ENCODE peak calls at places on chromosomes 12 and 14, in nine cellular contexts. F is GM23338, J is transverse colon, Q is stomach, C is spleen, K is endothelial cell of umbilical vein, S is SK-N-SH, U is Panc1, T is prostate gland. X is an unnamed sample.

GRCh38 chr14:49106721-49107689 is 479.2 kb downstream of the RPS29 start:
- DNase-seq in F (no peak), J (no peak), Q (no peak), C (no peak), K (no peak), S (no peak), U (no peak), T (no peak), X (no peak)

GRCh38 chr14:101475468-101476257 is 85.6 kb upstream of the DIO3 start:
- DNase-seq in F (no peak), J (no peak), Q (peak; percentile 23), C (peak; percentile 69), K (no peak), S (no peak), U (no peak), T (no peak), X (peak; percentile 41)

GRCh38 chr12:12715459-12716150 is 1.6 kb upstream of the CDKN1B start:
- DNase-seq in F (no peak), J (peak; percentile 62), Q (no peak), C (no peak), K (peak; percentile 73), S (no peak), U (no peak), T (no peak), X (no peak)

GRCh38 chr12:10941916-10942607 is 3.0 kb upstream of the TAS2R14 start:
- DNase-seq in F (peak; percentile 34), J (no peak), Q (no peak), C (peak; percentile 60), K (no peak), S (no peak), U (no peak), T (no peak), X (no peak)

GRCh38 chr12:125861299-125862281 is 796.4 kb downstream of the AACS start:
- DNase-seq in F (peak; percentile 23), J (peak; percentile 7), Q (peak; percentile 42), C (peak; percentile 79), K (no peak), S (peak; percentile 8), U (no peak), T (peak; percentile 5), X (no peak)

GRCh38 chr12:27979145-27979544 is 6.6 kb upstream of the PTHLH start:
- DNase-seq in F (no peak), J (no peak), Q (no peak), C (no peak), K (no peak), S (peak; percentile 44), U (no peak), T (no peak), X (no peak)

GRCh38 chr12:46473634-46474201 is 101.1 kb upstream of the SLC38A2 start:
- DNase-seq in F (no peak), J (peak; percentile 75), Q (peak; percentile 71), C (peak; percentile 74), K (peak; percentile 98), S (peak; percentile 15), U (no peak), T (peak; percentile 76), X (no peak)

GRCh38 chr14:100780646-100781355 is 45.1 kb upstream of the MEG3 start:
- DNase-seq in F (no peak), J (peak; percentile 2), Q (peak; percentile 1), C (peak; percentile 59), K (no peak), S (no peak), U (no peak), T (no peak), X (no peak)

GRCh38 chr12:5377997-5378596 is 53.8 kb upstream of the NTF3 start:
- DNase-seq in F (no peak), J (peak; percentile 69), Q (no peak), C (no peak), K (no peak), S (no peak), U (no peak), T (peak; percentile 82), X (no peak)

GRCh38 chr12:93829073-93829472 is 151.9 kb downstream of the CRADD start:
- DNase-seq in F (no peak), J (no peak), Q (no peak), C (no peak), K (no peak), S (no peak), U (no peak), T (no peak), X (no peak)

GRCh38 chr12:127809236-127809635 is 457.7 kb upstream of the TMEM132C start:
- DNase-seq in F (no peak), J (no peak), Q (no peak), C (no peak), K (no peak), S (no peak), U (no peak), T (no peak), X (no peak)

GRCh38 chr12:103794814-103795213 is 46.2 kb downstream of the NT5DC3 start:
- DNase-seq in F (no peak), J (no peak), Q (no peak), C (no peak), K (no peak), S (no peak), U (no peak), T (no peak), X (no peak)

GRCh38 chr12:51865757-51866270 is 17.3 kb upstream of the FIGNL2 start:
- DNase-seq in F (peak; percentile 80), J (no peak), Q (no peak), C (no peak), K (no peak), S (peak; percentile 60), U (no peak), T (no peak), X (no peak)

GRCh38 chr14:95319312-95320075 is at the start of gene CLMN:
- DNase-seq in F (peak; percentile 73), J (peak; percentile 61), Q (peak; percentile 53), C (peak; percentile 89), K (peak; percentile 25), S (peak; percentile 89), U (no peak), T (peak; percentile 36), X (no peak)

GRCh38 chr12:15453613-15454012 is 131.3 kb downstream of the PTPRO start:
- DNase-seq in F (no peak), J (no peak), Q (no peak), C (no peak), K (no peak), S (no peak), U (no peak), T (no peak), X (no peak)

GRCh38 chr12:13173012-13173441 is 23.5 kb upstream of the EMP1 start:
- DNase-seq in F (no peak), J (no peak), Q (no peak), C (no peak), K (no peak), S (no peak), U (no peak), T (no peak), X (no peak)

GRCh38 chr12:64178122-64178521 is 44.0 kb downstream of the KICS2 start:
- DNase-seq in F (no peak), J (no peak), Q (no peak), C (no peak), K (peak; percentile 53), S (no peak), U (no peak), T (no peak), X (no peak)

GRCh38 chr12:12267801-12268200 is 957 bp upstream of the LRP6 start:
- DNase-seq in F (peak; percentile 56), J (no peak), Q (no peak), C (no peak), K (no peak), S (peak; percentile 57), U (no peak), T (no peak), X (no peak)

GRCh38 chr14:22887990-22888378 is 5.0 kb downstream of the REM2 start:
- DNase-seq in F (no peak), J (peak; percentile 62), Q (no peak), C (peak; percentile 91), K (no peak), S (no peak), U (no peak), T (no peak), X (no peak)

GRCh38 chr12:58030566-58031279 is 89.4 kb downstream of the ATP23 start:
- DNase-seq in F (no peak), J (no peak), Q (no peak), C (no peak), K (no peak), S (no peak), U (no peak), T (no peak), X (no peak)

GRCh38 chr14:93045211-93045674 is 70.5 kb downstream of the ITPK1 start:
- DNase-seq in F (peak; percentile 52), J (no peak), Q (no peak), C (peak; percentile 79), K (peak; percentile 16), S (no peak), U (no peak), T (no peak), X (no peak)
- H3K4me1 ChIP-seq in F (peaks cover 66% of the 10 kb centered on the region), J (peaks cover 93% of the 10 kb centered on the region), Q (peaks cover 93% of the 10 kb centered on the region), C (peaks cover 95% of the 10 kb centered on the region), K (peaks cover 52% of the 10 kb centered on the region), S (peaks cover 81% of the 10 kb centered on the region), U (peaks cover 3% of the 10 kb centered on the region), T (peaks cover 26% of the 10 kb centered on the region), X (peaks cover 4% of the 10 kb centered on the region)

DNA sequence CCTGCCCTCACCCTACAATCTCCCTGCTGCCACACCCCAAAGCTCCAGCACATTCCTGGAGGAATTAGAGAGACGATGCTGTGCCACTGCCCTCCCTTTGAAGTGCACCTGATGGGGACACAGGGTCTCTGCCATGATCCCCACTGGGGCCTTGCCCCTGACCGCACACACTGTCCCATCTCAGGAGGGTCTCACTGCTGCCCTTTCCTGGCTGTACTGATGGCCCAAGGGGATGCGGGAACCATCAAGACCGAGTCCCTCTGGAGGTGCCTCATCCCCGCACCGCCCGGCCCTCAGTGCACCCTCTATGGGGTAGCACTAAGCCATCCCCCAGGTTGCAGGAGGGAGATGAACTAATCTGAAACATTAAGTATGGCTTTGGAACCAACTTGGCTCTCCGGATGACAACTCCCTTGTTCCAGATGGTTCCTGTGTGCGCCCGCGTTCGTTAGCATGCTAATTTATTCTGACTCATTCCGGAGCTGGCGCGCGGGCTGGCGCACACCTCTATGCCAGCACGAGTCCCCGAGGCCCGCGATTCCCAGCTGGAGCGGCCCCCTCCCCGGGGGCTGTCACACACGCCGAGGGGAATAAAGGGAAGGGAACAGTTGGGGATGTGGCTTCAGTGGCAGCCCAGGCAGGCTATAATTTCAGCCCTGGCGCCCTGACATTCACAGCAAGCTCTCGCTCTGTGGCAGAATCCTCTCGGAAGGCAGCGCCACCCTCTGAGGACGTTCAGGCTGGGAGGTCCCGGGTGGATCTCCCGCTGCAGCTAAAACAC is 34.2 kb upstream of the C14orf180 start:
- DNase-seq in F (no peak), J (no peak), Q (no peak), C (no peak), K (no peak), S (no peak), U (no peak), T (no peak), X (peak; percentile 49)
- TF ChIP-seq POLR2AphosphoS5 in F (no peak), J (no peak), Q (no peak), C (no peak), K (no peak), S (no peak), U (no peak), T (no peak), X (no peak)

GRCh38 chr12:24991209-24992049 is 42.5 kb upstream of the BCAT1 start:
- DNase-seq in F (peak; percentile 82), J (no peak), Q (no peak), C (no peak), K (peak; percentile 74), S (peak; percentile 56), U (peak; percentile 71), T (peak; percentile 30), X (no peak)
- H3K4me1 ChIP-seq in F (no peaks in the 10 kb centered on the region), J (no peaks in the 10 kb centered on the region), Q (no peaks in the 10 kb centered on the region), C (peaks cover 12% of the 10 kb centered on the region), K (no peaks in the 10 kb centered on the region), S (no peaks in the 10 kb centered on the region), U (no peaks in the 10 kb centered on the region), T (no peaks in the 10 kb centered on the region), X (no peaks in the 10 kb centered on the region)

GRCh38 chr12:56377310-56377988 is 14.8 kb upstream of the APOF start:
- DNase-seq in F (peak; percentile 50), J (no peak), Q (no peak), C (no peak), K (peak; percentile 29), S (no peak), U (no peak), T (no peak), X (no peak)
- TF ChIP-seq POLR2AphosphoS5 in F (no peak), J (no peak), Q (no peak), C (no peak), K (no peak), S (no peak), U (no peak), T (no peak), X (no peak)

X was measured in breast epithelium.